ENCODE peak calls at places on chromosomes 13 and 19, in nine cellular contexts. Y is SK-N-SH; N is Peyer's patch; S is DND-41; Q is body of pancreas; U is tibial nerve; T is neural progenitor cell; R is CD8-positive, alpha-beta T cell; C is heart right ventricle. Z is an unnamed sample.

GRCh38 chr19:12314553-12314952 is 18.9 kb downstream of the ZNF563 start:
- DNase-seq in T (no peak), R (no peak), C (no peak), S (no peak), N (no peak), U (no peak), Q (peak; percentile 54), Y (no peak), Z (no peak)

GRCh38 chr13:23739597-23739996 is 149.6 kb downstream of the MIPEP start:
- DNase-seq in N (no peak), Q (peak; percentile 8), Y (no peak), U (no peak), R (no peak), T (no peak), C (no peak), S (no peak), Z (no peak)

GRCh38 chr13:112510002-112510780 is 77.8 kb downstream of the TUBGCP3 start:
- DNase-seq in S (peak; percentile 19), U (no peak), Q (peak; percentile 46), T (peak; percentile 81), Y (peak; percentile 82), C (no peak), N (no peak), R (no peak), Z (no peak)

GRCh38 chr13:110574161-110574560 is 12.6 kb upstream of the RAB20 start:
- DNase-seq in R (no peak), T (no peak), Y (no peak), Q (no peak), C (no peak), U (no peak), N (no peak), S (no peak), Z (peak; percentile 43)

GRCh38 chr13:48864100-48864499 is 111.6 kb upstream of the FNDC3A start:
- DNase-seq in Y (no peak), U (no peak), T (no peak), C (no peak), Q (no peak), S (no peak), N (no peak), R (no peak), Z (no peak)

GRCh38 chr13:114229486-114229885 is 5.2 kb upstream of the CDC16 start:
- DNase-seq in U (no peak), Q (no peak), T (peak; percentile 10), C (no peak), N (no peak), S (no peak), Y (no peak), R (no peak), Z (no peak)

GRCh38 chr13:74206061-74206561 is 71.9 kb upstream of the KLF12 start:
- DNase-seq in Q (no peak), U (no peak), T (peak; percentile 32), R (no peak), N (no peak), C (no peak), S (no peak), Y (no peak), Z (no peak)

GRCh38 chr13:66430266-66430665 is 799.9 kb downstream of the PCDH9 start:
- DNase-seq in S (no peak), N (no peak), Q (no peak), R (no peak), U (no peak), Y (no peak), C (no peak), T (no peak), Z (no peak)

GRCh38 chr13:109704771-109705628 is 81.4 kb downstream of the IRS2 start:
- DNase-seq in N (no peak), C (peak; percentile 35), S (no peak), Q (peak; percentile 64), Y (no peak), U (no peak), R (no peak), T (no peak), Z (peak; percentile 89)

GRCh38 chr13:89852570-89852969 is 1494.9 kb upstream of the MIR17HG start:
- DNase-seq in C (no peak), T (no peak), U (no peak), S (no peak), Y (no peak), Q (no peak), R (no peak), N (no peak), Z (no peak)

GRCh38 chr13:108270442-108270841 is 924 bp downstream of the TNFSF13B start:
- DNase-seq in N (no peak), C (no peak), Y (peak; percentile 37), Q (no peak), T (no peak), S (no peak), R (no peak), U (no peak), Z (no peak)
- H3K4me3 ChIP-seq in N (peak overlapping the region; percentile 39), C (peak overlapping the region; percentile 31), Y (no peak overlapping the region), Q (no peak overlapping the region), T (no peak overlapping the region), S (no peak overlapping the region), R (peak overlapping the region; percentile 43), U (peak overlapping the region; percentile 18), Z (peak overlapping the region; percentile 35)

DNA sequence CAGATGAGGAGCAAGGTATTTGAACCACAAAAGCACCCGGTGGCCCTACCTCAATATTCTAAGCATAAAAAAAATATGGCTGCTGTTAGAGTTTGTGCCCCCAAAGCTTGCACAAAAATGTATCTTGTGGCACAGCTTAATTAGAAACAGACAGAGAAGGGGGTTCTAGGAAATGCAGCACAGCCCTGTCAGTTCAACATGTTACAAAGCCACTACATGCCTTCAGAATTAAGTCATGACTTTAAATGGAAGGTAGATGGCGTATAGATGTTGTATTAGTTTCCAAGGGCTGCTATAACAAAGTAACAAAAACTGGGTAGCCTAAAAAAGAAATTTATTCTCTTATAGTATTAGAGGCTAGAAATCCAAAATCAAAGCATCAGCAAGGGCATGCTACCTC is 703.8 kb downstream of the DIAPH3 start:
- DNase-seq in N (no peak), C (no peak), R (no peak), S (no peak), Q (no peak), Y (no peak), U (no peak), T (no peak), Z (no peak)
- TF ChIP-seq CTCF in N (no peak), C (no peak), R (no peak), S (peak; percentile 19), Q (no peak), Y (no peak), U (no peak), T (no peak), Z (no peak)

DNA sequence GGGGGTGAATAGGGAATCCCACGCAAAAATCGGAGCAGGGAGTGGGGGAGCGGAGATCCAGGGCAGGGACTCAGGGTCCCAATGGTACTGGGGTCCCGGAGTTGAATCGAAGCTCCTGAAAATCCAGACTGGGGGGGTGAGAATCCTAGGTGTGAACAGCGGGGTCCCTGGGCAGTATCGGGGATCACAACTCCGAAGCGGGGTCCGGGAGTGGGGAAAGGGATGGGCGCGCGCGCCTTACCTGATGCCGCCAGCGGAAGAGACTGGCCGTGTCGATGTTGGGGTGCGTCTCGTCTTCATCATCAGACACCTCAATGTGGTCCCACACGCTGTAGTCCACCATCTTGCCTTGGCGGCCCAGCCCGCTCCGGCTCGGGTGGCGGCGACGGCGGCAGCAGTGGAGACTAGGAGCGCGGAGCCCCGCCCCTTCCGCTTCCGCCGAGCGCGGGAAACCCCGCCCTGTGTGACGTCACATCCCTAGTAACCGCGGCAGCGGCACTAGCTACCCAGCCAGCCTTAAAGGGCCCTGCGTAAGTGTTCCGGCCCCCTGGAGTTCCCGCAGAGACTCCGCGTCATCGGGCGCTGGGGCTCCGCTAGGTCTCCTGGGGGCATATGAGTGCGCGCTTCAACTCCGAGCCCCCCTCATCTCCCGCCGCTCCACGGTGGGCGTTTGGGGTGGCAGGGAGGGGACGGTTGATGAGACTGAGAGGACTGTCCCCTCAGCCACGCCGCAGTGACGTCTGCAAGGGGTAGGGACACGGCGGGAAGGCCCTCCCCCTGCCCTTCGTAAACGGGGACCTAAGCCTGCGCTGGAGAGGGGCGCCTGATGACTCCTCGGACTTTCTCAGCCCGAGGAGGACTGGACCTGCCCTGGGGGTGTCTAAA is at the start of gene CDC37:
- DNase-seq in Q (peak; percentile 97), T (peak; percentile 99), Y (peak; percentile 98), C (peak; percentile 97), N (peak; percentile 96), S (peak; percentile 98), R (peak; percentile 96), U (peak; percentile 95), Z (peak; percentile 97)
- H3K4me1 ChIP-seq in Q (peaks cover 43% of the 10 kb centered on the region), T (peaks cover 5% of the 10 kb centered on the region), Y (peaks cover 9% of the 10 kb centered on the region), C (peaks cover 76% of the 10 kb centered on the region), N (peaks cover 5% of the 10 kb centered on the region), S (peaks cover 43% of the 10 kb centered on the region), R (peaks cover 73% of the 10 kb centered on the region), U (peaks cover 48% of the 10 kb centered on the region), Z (no peaks in the 10 kb centered on the region)

DNA sequence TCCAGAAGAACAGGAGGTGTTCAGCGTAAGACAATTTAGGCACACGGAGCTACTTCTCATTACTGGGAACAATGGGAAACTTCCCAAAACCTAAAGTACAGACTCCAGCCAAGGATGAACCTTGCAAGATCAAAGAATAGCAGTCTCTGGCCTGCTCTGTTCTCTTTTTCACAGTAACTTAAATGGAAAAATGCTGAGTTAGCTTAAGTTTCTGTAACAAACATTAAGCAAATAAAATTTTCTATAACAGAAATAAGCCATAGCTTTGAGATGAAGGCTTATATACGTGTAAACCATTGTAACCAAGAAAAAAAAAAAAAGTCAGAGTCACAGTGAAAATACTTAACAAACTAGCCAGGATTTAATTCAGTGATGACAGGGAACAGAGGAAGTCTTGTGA is 18.2 kb upstream of the ZNF460 start:
- DNase-seq in T (no peak), S (no peak), Q (no peak), Y (no peak), U (no peak), R (no peak), N (no peak), C (no peak), Z (no peak)
- H3K4me3 ChIP-seq in T (no peak overlapping the region), S (no peak overlapping the region), Q (no peak overlapping the region), Y (no peak overlapping the region), U (no peak overlapping the region), R (no peak overlapping the region), N (no peak overlapping the region), C (no peak overlapping the region), Z (no peak overlapping the region)

Z was measured in right lobe of liver.